ENCODE peak calls at places on chromosomes 16 and 17, in ten cellular contexts. One of them, this sample, is unnamed.

GRCh38 chr17:77649717-77650211 is 308.7 kb upstream of the TNRC6C start:
- DNase-seq in IMR-90: no peak
- DNase-seq in body of pancreas: no peak
- DNase-seq in kidney tubule cell: no peak
- DNase-seq in ureter: no peak
- DNase-seq in hypothalamus: no peak
- DNase-seq in suprapubic skin: peak; percentile 19
- DNase-seq in CD4-positive, alpha-beta memory T cell: no peak
- DNase-seq in BJ: no peak
- DNase-seq in substantia nigra: no peak
- DNase-seq in this sample: no peak

GRCh38 chr16:58259995-58260394 is 34.8 kb downstream of the PRSS54 start:
- DNase-seq in BJ: no peak
- DNase-seq in hypothalamus: no peak
- DNase-seq in ureter: no peak
- DNase-seq in kidney tubule cell: no peak
- DNase-seq in substantia nigra: no peak
- DNase-seq in CD4-positive, alpha-beta memory T cell: no peak
- DNase-seq in IMR-90: no peak
- DNase-seq in body of pancreas: no peak
- DNase-seq in suprapubic skin: no peak
- DNase-seq in this sample: no peak

GRCh38 chr17:82932146-82933005 is 92.6 kb upstream of the ZNF750 start:
- DNase-seq in BJ: no peak
- DNase-seq in kidney tubule cell: no peak
- DNase-seq in substantia nigra: no peak
- DNase-seq in IMR-90: peak; percentile 86
- DNase-seq in CD4-positive, alpha-beta memory T cell: no peak
- DNase-seq in hypothalamus: no peak
- DNase-seq in suprapubic skin: no peak
- DNase-seq in body of pancreas: no peak
- DNase-seq in ureter: no peak
- DNase-seq in this sample: no peak

GRCh38 chr17:57868007-57868774 is 18.3 kb upstream of the MRPS23 start:
- DNase-seq in hypothalamus: peak; percentile 24
- DNase-seq in suprapubic skin: peak; percentile 89
- DNase-seq in kidney tubule cell: peak; percentile 88
- DNase-seq in substantia nigra: no peak
- DNase-seq in IMR-90: peak; percentile 94
- DNase-seq in BJ: peak; percentile 73
- DNase-seq in body of pancreas: peak; percentile 94
- DNase-seq in CD4-positive, alpha-beta memory T cell: no peak
- DNase-seq in ureter: peak; percentile 88
- DNase-seq in this sample: peak; percentile 44

GRCh38 chr16:66952430-66953139 is 8.5 kb upstream of the CES3 start:
- DNase-seq in BJ: no peak
- DNase-seq in substantia nigra: no peak
- DNase-seq in CD4-positive, alpha-beta memory T cell: no peak
- DNase-seq in IMR-90: no peak
- DNase-seq in kidney tubule cell: no peak
- DNase-seq in hypothalamus: no peak
- DNase-seq in suprapubic skin: no peak
- DNase-seq in ureter: no peak
- DNase-seq in body of pancreas: no peak
- DNase-seq in this sample: no peak

GRCh38 chr16:84950906-84951305 is 60.4 kb downstream of the ZDHHC7 start:
- DNase-seq in BJ: no peak
- DNase-seq in suprapubic skin: no peak
- DNase-seq in substantia nigra: no peak
- DNase-seq in CD4-positive, alpha-beta memory T cell: no peak
- DNase-seq in hypothalamus: no peak
- DNase-seq in ureter: no peak
- DNase-seq in IMR-90: no peak
- DNase-seq in kidney tubule cell: peak; percentile 32
- DNase-seq in body of pancreas: no peak
- DNase-seq in this sample: no peak

GRCh38 chr16:8872967-8873865 is 4.4 kb upstream of the CARHSP1 start:
- DNase-seq in kidney tubule cell: no peak
- DNase-seq in substantia nigra: no peak
- DNase-seq in CD4-positive, alpha-beta memory T cell: no peak
- DNase-seq in IMR-90: no peak
- DNase-seq in body of pancreas: no peak
- DNase-seq in hypothalamus: no peak
- DNase-seq in suprapubic skin: no peak
- DNase-seq in ureter: no peak
- DNase-seq in BJ: no peak
- DNase-seq in this sample: no peak

GRCh38 chr17:5126719-5127488 is 11.1 kb downstream of the USP6 start:
- DNase-seq in suprapubic skin: peak; percentile 55
- DNase-seq in body of pancreas: no peak
- DNase-seq in substantia nigra: no peak
- DNase-seq in BJ: no peak
- DNase-seq in IMR-90: no peak
- DNase-seq in kidney tubule cell: no peak
- DNase-seq in hypothalamus: no peak
- DNase-seq in ureter: no peak
- DNase-seq in CD4-positive, alpha-beta memory T cell: no peak
- DNase-seq in this sample: no peak

GRCh38 chr16:22313876-22314470 is 16.8 kb downstream of the POLR3E start:
- DNase-seq in CD4-positive, alpha-beta memory T cell: no peak
- DNase-seq in substantia nigra: no peak
- DNase-seq in IMR-90: no peak
- DNase-seq in kidney tubule cell: no peak
- DNase-seq in body of pancreas: no peak
- DNase-seq in hypothalamus: no peak
- DNase-seq in ureter: peak; percentile 40
- DNase-seq in BJ: no peak
- DNase-seq in suprapubic skin: no peak
- DNase-seq in this sample: no peak

GRCh38 chr17:42695500-42695899 is 13.2 kb downstream of the CNTNAP1 start:
- DNase-seq in body of pancreas: no peak
- DNase-seq in ureter: no peak
- DNase-seq in hypothalamus: no peak
- DNase-seq in substantia nigra: no peak
- DNase-seq in IMR-90: no peak
- DNase-seq in suprapubic skin: no peak
- DNase-seq in CD4-positive, alpha-beta memory T cell: no peak
- DNase-seq in kidney tubule cell: no peak
- DNase-seq in BJ: no peak
- DNase-seq in this sample: no peak

GRCh38 chr17:48546187-48546923 is 1.4 kb upstream of the HOXB2 start:
- DNase-seq in CD4-positive, alpha-beta memory T cell: no peak
- DNase-seq in BJ: no peak
- DNase-seq in kidney tubule cell: peak; percentile 34
- DNase-seq in body of pancreas: no peak
- DNase-seq in hypothalamus: no peak
- DNase-seq in IMR-90: peak; percentile 52
- DNase-seq in ureter: no peak
- DNase-seq in suprapubic skin: no peak
- DNase-seq in substantia nigra: no peak
- DNase-seq in this sample: no peak

GRCh38 chr16:10078541-10078949 is 103.7 kb downstream of the GRIN2A start:
- DNase-seq in substantia nigra: no peak
- DNase-seq in CD4-positive, alpha-beta memory T cell: no peak
- DNase-seq in IMR-90: no peak
- DNase-seq in ureter: no peak
- DNase-seq in BJ: no peak
- DNase-seq in hypothalamus: peak; percentile 1
- DNase-seq in suprapubic skin: no peak
- DNase-seq in body of pancreas: no peak
- DNase-seq in kidney tubule cell: no peak
- DNase-seq in this sample: no peak

GRCh38 chr16:27251561-27252205 is 16.9 kb downstream of the NSMCE1 start:
- DNase-seq in suprapubic skin: no peak
- DNase-seq in ureter: no peak
- DNase-seq in substantia nigra: no peak
- DNase-seq in CD4-positive, alpha-beta memory T cell: no peak
- DNase-seq in BJ: no peak
- DNase-seq in kidney tubule cell: no peak
- DNase-seq in hypothalamus: no peak
- DNase-seq in IMR-90: no peak
- DNase-seq in body of pancreas: no peak
- DNase-seq in this sample: no peak

GRCh38 chr16:69513180-69513966 is 52.4 kb upstream of the NFAT5 start:
- DNase-seq in hypothalamus: no peak
- DNase-seq in kidney tubule cell: peak; percentile 93
- DNase-seq in ureter: no peak
- DNase-seq in substantia nigra: no peak
- DNase-seq in CD4-positive, alpha-beta memory T cell: no peak
- DNase-seq in IMR-90: peak; percentile 65
- DNase-seq in body of pancreas: no peak
- DNase-seq in suprapubic skin: no peak
- DNase-seq in BJ: peak; percentile 94
- DNase-seq in this sample: peak; percentile 63

GRCh38 chr16:85736924-85737323 is 14.0 kb downstream of the C16orf74 start:
- DNase-seq in CD4-positive, alpha-beta memory T cell: no peak
- DNase-seq in body of pancreas: no peak
- DNase-seq in ureter: no peak
- DNase-seq in suprapubic skin: no peak
- DNase-seq in BJ: no peak
- DNase-seq in substantia nigra: no peak
- DNase-seq in IMR-90: no peak
- DNase-seq in kidney tubule cell: no peak
- DNase-seq in hypothalamus: no peak
- DNase-seq in this sample: no peak

GRCh38 chr17:50693041-50693682 is 14.6 kb downstream of the ANKRD40 start:
- DNase-seq in suprapubic skin: peak; percentile 33
- DNase-seq in substantia nigra: no peak
- DNase-seq in ureter: no peak
- DNase-seq in kidney tubule cell: peak; percentile 67
- DNase-seq in BJ: no peak
- DNase-seq in IMR-90: peak; percentile 70
- DNase-seq in body of pancreas: no peak
- DNase-seq in CD4-positive, alpha-beta memory T cell: no peak
- DNase-seq in hypothalamus: no peak
- DNase-seq in this sample: no peak

This sample was measured in AG04449.